ENCODE peak calls at places on chromosomes 11 and 22, in seven cellular contexts. C is NCI-H526 treated with DMSO at 0.1 percent for 48 hours; E is hypothalamus; X is C1 segment of cervical spinal cord; D is glutamatergic neuron; Z is activated CD4-positive, alpha-beta T cell treated with anti-CD3 and anti-CD28 coated beads, Interleukin-2, amount 10 ng/mL, durations not matched to agents 7 days and 5 days; S is occipital lobe. L is an unnamed sample.
A peak's percentile ranks its signal among the peaks of the same experiment; 100 is the strongest.

GRCh38 chr22:26805131-26805530 is 147.7 kb downstream of the MIAT start:
- DNase-seq in S (no peak), E (no peak), D (no peak), C (no peak), X (no peak), Z (no peak), L (no peak)

GRCh38 chr11:46122955-46123354 is 1.7 kb upstream of the PHF21A start:
- DNase-seq in E (no peak), X (no peak), C (no peak), D (no peak), Z (no peak), S (no peak), L (no peak)

GRCh38 chr11:13316528-13316961 is 39.0 kb downstream of the BMAL1 start:
- DNase-seq in Z (no peak), X (no peak), C (no peak), E (no peak), D (no peak), S (no peak), L (peak; percentile 13)

GRCh38 chr22:22823126-22823804 is 64.4 kb upstream of the IGLL5 start:
- DNase-seq in C (no peak), Z (no peak), X (no peak), D (no peak), E (no peak), S (no peak), L (no peak)

GRCh38 chr11:127651175-127651887 is 650.8 kb upstream of the KIRREL3 start:
- DNase-seq in E (no peak), C (no peak), D (no peak), S (no peak), X (no peak), Z (no peak), L (no peak)

GRCh38 chr22:50691521-50691920 is 18.9 kb downstream of the SHANK3 start:
- DNase-seq in C (no peak), D (no peak), Z (peak; percentile 65), S (no peak), X (no peak), E (no peak), L (no peak)

GRCh38 chr22:24752091-24752623 is 22.4 kb downstream of the PIWIL3 start:
- DNase-seq in D (no peak), C (no peak), S (no peak), Z (no peak), E (no peak), X (no peak), L (no peak)

GRCh38 chr11:127055240-127055639 is 54.7 kb upstream of the KIRREL3 start:
- DNase-seq in E (no peak), X (no peak), Z (no peak), S (peak; percentile 67), D (no peak), C (no peak), L (no peak)

GRCh38 chr11:45921561-45922424 is 663 bp upstream of the LARGE2 start:
- DNase-seq in C (peak; percentile 94), X (no peak), S (no peak), Z (no peak), D (no peak), E (no peak), L (no peak)

GRCh38 chr11:71325418-71326327 is 73.3 kb upstream of the SHANK2 start:
- DNase-seq in C (no peak), D (no peak), Z (no peak), X (no peak), E (no peak), S (no peak), L (no peak)

GRCh38 chr11:132357811-132358572 is 987.6 kb downstream of the NTM start:
- DNase-seq in X (no peak), E (no peak), C (no peak), S (no peak), D (no peak), Z (peak; percentile 8), L (no peak)

GRCh38 chr11:106092446-106092845 is 15.0 kb downstream of the AASDHPPT start:
- DNase-seq in X (no peak), D (no peak), S (no peak), Z (no peak), E (no peak), C (no peak), L (no peak)

GRCh38 chr11:84163115-84163514 is 876.9 kb upstream of the CCDC90B start:
- DNase-seq in C (no peak), Z (no peak), D (no peak), S (no peak), E (no peak), X (no peak), L (no peak)

GRCh38 chr11:10076458-10077141 is 217.4 kb downstream of the SBF2 start:
- DNase-seq in Z (peak; percentile 37), E (no peak), S (no peak), X (no peak), C (peak; percentile 4), D (peak; percentile 67), L (no peak)

GRCh38 chr22:20805972-20806471 is 32.1 kb downstream of the SERPIND1 start:
- DNase-seq in Z (no peak), C (no peak), X (no peak), D (no peak), E (no peak), S (no peak), L (no peak)

GRCh38 chr11:83768476-83768875 is 482.3 kb upstream of the CCDC90B start:
- DNase-seq in X (no peak), D (no peak), S (no peak), E (no peak), Z (no peak), C (no peak), L (no peak)

GRCh38 chr22:19238900-19239299 is 52.6 kb downstream of the CLTCL1 start:
- DNase-seq in D (no peak), S (no peak), E (no peak), Z (no peak), C (no peak), X (no peak), L (no peak)

GRCh38 chr11:46491661-46492331 is 100.2 kb upstream of the CHRM4 start:
- DNase-seq in D (no peak), X (no peak), S (no peak), E (no peak), Z (no peak), C (no peak), L (no peak)

GRCh38 chr22:26548303-26548702 is 36.0 kb upstream of the TFIP11 start:
- DNase-seq in D (no peak), E (no peak), C (peak; percentile 2), S (no peak), Z (no peak), X (no peak), L (no peak)

GRCh38 chr11:123052884-123053721 is 8.8 kb downstream of the HSPA8 start:
- DNase-seq in D (no peak), C (no peak), Z (no peak), S (no peak), X (no peak), E (no peak), L (no peak)

GRCh38 chr11:107857550-107858216 is 904 bp downstream of the SLC35F2 start:
- DNase-seq in E (no peak), Z (no peak), C (peak; percentile 91), D (no peak), S (no peak), X (no peak), L (no peak)

GRCh38 chr11:637333-637592 is 194 bp downstream of the DRD4 start:
- DNase-seq in C (no peak), E (no peak), X (no peak), S (no peak), Z (no peak), D (no peak), L (no peak)

GRCh38 chr11:97202613-97203292 is 812.9 kb downstream of the JRKL start:
- DNase-seq in E (no peak), D (no peak), Z (no peak), C (no peak), S (no peak), X (no peak), L (no peak)

GRCh38 chr11:48083427-48083826 is 103.1 kb downstream of the PTPRJ start:
- DNase-seq in E (no peak), S (no peak), Z (no peak), C (no peak), X (no peak), D (no peak), L (no peak)